ENCODE peak calls at places on chromosomes 12 and 14, in four cellular contexts. L, Q, G and C are unnamed samples.

GRCh38 chr14:87901196-87901595 is 91.8 kb downstream of the GALC start:
- DNase-seq in Q (no peak), L (no peak), G (no peak), C (no peak)

GRCh38 chr14:100345711-100346110 is 22.6 kb downstream of the SLC25A47 start:
- DNase-seq in G (no peak), Q (no peak), L (no peak), C (no peak)

GRCh38 chr12:67920432-67920831 is 68.8 kb upstream of the IFNG-AS1 start:
- DNase-seq in Q (no peak), L (no peak), G (no peak), C (no peak)

GRCh38 chr12:108120863-108121165 is 8.3 kb upstream of the WSCD2 start:
- DNase-seq in L (no peak), G (no peak), Q (no peak), C (no peak)

GRCh38 chr12:57148469-57149308 is 1.3 kb upstream of the LRP1-AS start:
- DNase-seq in Q (peak; percentile 73), G (no peak), L (no peak), C (no peak)

GRCh38 chr14:101064121-101064661 is 160.7 kb upstream of the RTL1 start:
- DNase-seq in G (no peak), Q (no peak), L (no peak), C (no peak)

GRCh38 chr12:70049596-70050360 is 193.5 kb upstream of the CNOT2 start:
- DNase-seq in L (no peak), G (peak; percentile 68), Q (no peak), C (no peak)

GRCh38 chr14:31541702-31542101 is 19.5 kb upstream of the NUBPL start:
- DNase-seq in G (no peak), L (no peak), Q (no peak), C (no peak)

GRCh38 chr14:66143387-66144112 is 342.6 kb upstream of the CCDC196 start:
- DNase-seq in L (no peak), G (no peak), Q (no peak), C (no peak)

GRCh38 chr12:122427403-122427802 is 4.9 kb upstream of the CLIP1 start:
- DNase-seq in G (no peak), L (no peak), Q (no peak), C (no peak)

DNA sequence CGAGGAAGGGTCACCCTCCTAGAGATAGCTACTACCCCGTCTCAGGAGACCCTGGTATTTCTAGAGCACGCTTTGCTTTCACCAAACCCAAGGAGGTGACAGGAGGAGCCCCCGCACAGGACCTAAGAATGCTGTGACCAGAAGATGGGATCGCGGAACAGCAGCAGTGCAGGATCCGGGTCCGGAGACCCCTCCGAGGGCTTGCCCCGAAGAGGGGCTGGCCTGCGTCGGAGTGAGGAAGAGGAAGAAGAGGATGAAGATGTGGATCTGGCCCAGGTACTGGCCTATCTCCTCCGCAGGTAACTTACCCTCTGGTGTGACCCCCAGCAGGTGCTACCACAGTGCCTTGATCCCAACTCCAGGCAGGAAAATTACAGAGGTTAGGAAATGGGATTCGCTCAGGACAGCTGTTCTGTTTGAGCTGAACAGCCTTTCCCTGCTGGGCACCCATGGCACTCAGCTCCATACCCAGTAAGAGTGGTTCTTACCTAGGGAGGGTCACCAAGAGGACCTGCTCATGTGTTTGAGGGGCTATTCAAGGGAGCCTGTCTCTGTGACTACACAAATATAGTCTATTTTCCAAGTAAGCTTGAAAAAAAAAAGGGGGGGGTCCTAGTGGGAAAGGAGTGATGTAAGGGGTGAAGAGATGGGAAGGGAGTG is 832 bp upstream of the NRL start:
- DNase-seq in L (no peak), G (no peak), Q (no peak), C (no peak)
- TF ChIP-seq RAD21 in L (no peak), G (no peak), Q (no peak), C (no peak)

DNA sequence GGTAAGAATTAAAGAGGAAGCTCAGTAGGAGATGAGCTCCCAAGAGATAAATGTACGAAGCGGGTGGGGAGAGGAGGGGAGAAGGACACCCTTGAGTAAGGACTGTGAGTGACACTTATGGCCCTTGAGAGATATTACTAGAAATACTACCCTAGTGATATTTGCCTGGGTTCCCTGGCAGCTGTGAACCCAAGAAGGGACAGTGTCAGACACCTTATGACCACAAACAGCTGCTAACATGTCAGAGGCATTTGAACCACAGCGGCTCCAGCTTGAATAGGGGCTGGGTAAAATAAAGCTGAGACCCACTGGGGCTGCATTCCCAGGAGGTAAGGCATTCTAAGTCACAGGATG is 19.6 kb upstream of the SLC6A12 start:
- DNase-seq in L (no peak), G (no peak), Q (no peak), C (no peak)
- TF ChIP-seq KDM1A in L (no peak), G (no peak), Q (no peak), C (no peak)

GRCh38 chr12:28775556-28775955 is 373.5 kb upstream of the FAR2 start:
- DNase-seq in Q (no peak), L (no peak), G (no peak), C (no peak)

GRCh38 chr12:28780096-28780495 is 369.0 kb upstream of the FAR2 start:
- DNase-seq in G (no peak), Q (peak; percentile 12), L (no peak), C (no peak)

GRCh38 chr12:28780960-28781359 is 368.1 kb upstream of the FAR2 start:
- DNase-seq in L (no peak), Q (no peak), G (no peak), C (no peak)

GRCh38 chr12:28777603-28778365 is 371.3 kb upstream of the FAR2 start:
- DNase-seq in L (no peak), Q (no peak), G (no peak), C (no peak)

GRCh38 chr12:28776913-28777312 is 372.2 kb upstream of the FAR2 start:
- DNase-seq in L (no peak), G (no peak), Q (no peak), C (no peak)
- TF ChIP-seq JUND in L (no peak), G (no peak), Q (no peak), C (no peak)

DNA sequence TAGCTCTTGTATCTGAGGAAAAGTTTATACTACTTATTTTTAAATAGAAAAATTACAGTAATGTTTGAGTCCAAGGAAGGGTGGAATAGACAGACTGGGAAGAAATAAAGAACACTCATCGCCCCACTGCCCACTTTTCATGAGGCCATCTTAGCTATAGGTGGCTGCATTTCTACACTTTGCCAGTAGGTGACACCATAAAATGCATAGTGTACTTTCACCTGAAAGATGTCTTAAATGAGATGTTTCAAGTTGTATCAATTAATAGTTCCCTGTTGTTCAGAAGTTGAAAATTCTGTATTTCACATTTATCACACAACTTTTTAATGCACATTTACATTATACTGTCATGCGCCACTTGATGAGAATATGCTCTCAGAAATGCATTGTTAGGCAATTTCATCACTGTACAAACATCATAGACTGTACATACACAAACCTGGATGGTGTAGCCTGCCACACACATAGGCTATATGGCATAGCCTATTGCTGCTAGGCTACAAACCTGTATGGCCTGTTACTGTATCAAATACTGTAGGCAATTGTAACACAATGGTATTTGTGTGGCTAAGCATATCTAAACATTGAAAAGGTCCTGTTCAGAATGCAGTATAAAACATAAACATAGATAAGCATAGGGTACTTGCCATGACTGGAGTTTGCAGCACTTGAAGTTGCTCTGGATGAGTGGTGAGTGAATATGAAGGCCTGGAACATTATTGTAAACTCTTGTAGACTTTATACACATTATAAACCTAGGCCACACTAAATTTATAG is 27.5 kb downstream of the PMCH start:
- DNase-seq in G (no peak), Q (peak; percentile 9), L (no peak), C (peak; percentile 29)
- TF ChIP-seq RAD21 in G (peak; percentile 80), Q (no peak), L (peak; percentile 57), C (peak; percentile 84)

GRCh38 chr14:34254031-34254430 is 208.0 kb downstream of the SPTSSA start:
- DNase-seq in Q (no peak), L (no peak), G (no peak), C (no peak)

GRCh38 chr14:34257505-34257904 is 204.5 kb downstream of the SPTSSA start:
- DNase-seq in L (no peak), Q (no peak), G (no peak), C (no peak)

GRCh38 chr14:34252227-34252626 is 209.8 kb downstream of the SPTSSA start:
- DNase-seq in L (no peak), Q (no peak), G (no peak), C (no peak)

GRCh38 chr14:34256223-34256622 is 205.8 kb downstream of the SPTSSA start:
- DNase-seq in G (no peak), Q (no peak), L (no peak), C (no peak)

DNA sequence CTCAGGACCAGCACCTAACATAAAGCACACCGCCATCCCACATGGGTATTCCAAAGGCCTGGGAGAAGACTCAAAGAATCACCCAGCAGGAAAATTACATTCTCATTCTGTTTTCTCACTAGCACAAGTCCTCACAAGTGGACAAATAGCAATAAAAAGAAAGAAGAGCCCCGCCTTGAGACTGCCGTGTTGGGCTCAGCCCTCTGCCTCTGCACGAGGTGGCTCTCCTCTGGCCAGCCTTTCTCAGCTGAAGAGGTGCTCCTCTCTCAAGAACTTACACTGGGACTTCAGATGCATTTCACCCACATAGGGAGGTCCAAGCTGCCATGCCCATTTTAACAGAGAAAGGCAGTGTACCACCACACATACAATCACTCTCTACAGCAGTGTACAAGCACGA is 207.4 kb downstream of the SPTSSA start:
- DNase-seq in Q (no peak), G (no peak), L (no peak), C (no peak)
- TF ChIP-seq KDM1A in Q (no peak), G (no peak), L (no peak), C (no peak)

GRCh38 chr14:65137648-65138317 is 35.5 kb upstream of the MAX start:
- DNase-seq in Q (no peak), G (no peak), L (no peak), C (no peak)
- TF ChIP-seq JUND in Q (no peak), G (no peak), L (no peak), C (no peak)

GRCh38 chr12:117026343-117026742 is 72.9 kb downstream of the TESC start:
- DNase-seq in G (no peak), Q (no peak), L (no peak), C (no peak)
- TF ChIP-seq RAD21 in G (no peak), Q (no peak), L (no peak), C (no peak)

GRCh38 chr14:73740921-73741326 is 26.7 kb upstream of the PNMA1 start:
- DNase-seq in G (no peak), Q (peak; percentile 49), L (no peak), C (peak; percentile 45)

GRCh38 chr14:73739174-73739898 is 25.2 kb upstream of the PNMA1 start:
- DNase-seq in G (no peak), Q (no peak), L (no peak), C (no peak)

GRCh38 chr14:73741386-73741875 is 27.2 kb upstream of the PNMA1 start:
- DNase-seq in L (peak; percentile 74), Q (peak; percentile 61), G (no peak), C (peak; percentile 90)

GRCh38 chr14:73738518-73739173 is 24.5 kb upstream of the PNMA1 start:
- DNase-seq in G (no peak), Q (no peak), L (no peak), C (no peak)

GRCh38 chr14:73739899-73740685 is 25.9 kb upstream of the PNMA1 start:
- DNase-seq in G (no peak), L (no peak), Q (no peak), C (no peak)
- TF ChIP-seq KDM1A in G (no peak), L (no peak), Q (no peak), C (no peak)